ENCODE peak calls at places on chromosomes 7 and 10, in six cellular contexts. R, E, F, A, K and T are unnamed samples.

GRCh38 chr7:101166909-101167644 is 1.7 kb upstream of the VGF start:
- DNase-seq in R (no peak), E (no peak), K (no peak), A (peak; percentile 58), F (no peak), T (no peak)

GRCh38 chr7:2635810-2636701 is 4.3 kb downstream of the TTYH3 start:
- DNase-seq in E (no peak), F (no peak), A (no peak), K (no peak), R (no peak), T (no peak)

GRCh38 chr10:114868801-114869200 is 47.2 kb downstream of the FHIP2A start:
- DNase-seq in R (no peak), E (no peak), F (no peak), A (peak; percentile 83), K (no peak), T (peak; percentile 31)

GRCh38 chr7:156475666-156476065 is 164.9 kb upstream of the RNF32 start:
- DNase-seq in F (no peak), K (peak; percentile 39), A (peak; percentile 44), R (no peak), E (no peak), T (peak; percentile 72)

GRCh38 chr10:51014680-51015425 is 59.4 kb upstream of the PRKG1 start:
- DNase-seq in K (no peak), E (no peak), F (no peak), R (no peak), A (no peak), T (no peak)

GRCh38 chr10:107583974-107584373 is 419.5 kb upstream of the SORCS1 start:
- DNase-seq in F (no peak), R (no peak), E (no peak), K (no peak), A (peak; percentile 58), T (no peak)

GRCh38 chr7:27098493-27099223 is 2.9 kb upstream of the HOXA1 start:
- DNase-seq in R (no peak), A (no peak), F (no peak), E (no peak), K (no peak), T (peak; percentile 87)

GRCh38 chr10:11396311-11396960 is 215.0 kb downstream of the USP6NL start:
- DNase-seq in E (no peak), R (no peak), A (peak; percentile 10), F (no peak), K (no peak), T (no peak)

GRCh38 chr10:113960617-113961260 is 82.9 kb upstream of the ADRB1 start:
- DNase-seq in E (peak; percentile 34), A (no peak), K (peak; percentile 53), R (peak; percentile 48), F (no peak), T (no peak)

GRCh38 chr7:81645435-81645834 is 124.4 kb downstream of the HGF start:
- DNase-seq in F (no peak), R (no peak), E (no peak), K (no peak), A (peak; percentile 43), T (no peak)

GRCh38 chr7:94466516-94466915 is 43.1 kb upstream of the CASD1 start:
- DNase-seq in R (no peak), K (no peak), F (no peak), A (no peak), E (no peak), T (no peak)

GRCh38 chr10:31697271-31698168 is 231.1 kb downstream of the ARHGAP12 start:
- DNase-seq in A (peak; percentile 95), R (no peak), K (no peak), E (no peak), F (peak; percentile 25), T (peak; percentile 85)
- H3K4me3 ChIP-seq in A (peak overlapping the region; percentile 28), R (no peak overlapping the region), K (no peak overlapping the region), E (no peak overlapping the region), F (no peak overlapping the region), T (no peak overlapping the region)

GRCh38 chr7:142626420-142627035 is 122.7 kb upstream of the PRSS1 start:
- DNase-seq in K (peak; percentile 48), R (peak; percentile 4), F (no peak), A (peak; percentile 25), E (peak; percentile 70), T (no peak)
- TF ChIP-seq CTCF in K (peak; percentile 43), R (peak; percentile 45), F (peak; percentile 42), A (peak; percentile 37), E (peak; percentile 53), T (peak; percentile 49)

GRCh38 chr7:5557920-5558401 is 134.3 kb upstream of the TNRC18 start:
- DNase-seq in F (no peak), K (no peak), R (no peak), A (peak; percentile 67), E (no peak), T (no peak)
- H3K4me3 ChIP-seq in F (no peak overlapping the region), K (peak overlapping the region; percentile 2), R (peak overlapping the region; percentile 18), A (peak overlapping the region; percentile 17), E (peak overlapping the region; percentile 40), T (no peak overlapping the region)

GRCh38 chr10:88399240-88399639 is 183.9 kb downstream of the RNLS start:
- DNase-seq in E (no peak), K (no peak), A (no peak), F (no peak), R (no peak), T (no peak)

GRCh38 chr10:88404133-88404532 is 179.0 kb downstream of the RNLS start:
- DNase-seq in F (no peak), K (no peak), A (no peak), E (no peak), R (no peak), T (no peak)

GRCh38 chr10:88401671-88402347 is 181.3 kb downstream of the RNLS start:
- DNase-seq in R (no peak), F (no peak), E (no peak), A (peak; percentile 59), K (no peak), T (peak; percentile 37)
- TF ChIP-seq CTCF in R (no peak), F (no peak), E (no peak), A (peak; percentile 34), K (peak; percentile 43), T (peak; percentile 42)

GRCh38 chr7:77696057-77696642 is at the start of gene RSBN1L:
- DNase-seq in A (peak; percentile 99), R (peak; percentile 87), E (peak; percentile 98), F (peak; percentile 88), K (peak; percentile 96), T (peak; percentile 98)

GRCh38 chr7:77698042-77698625 is 1.9 kb downstream of the RSBN1L start:
- DNase-seq in K (no peak), A (no peak), F (no peak), E (no peak), R (no peak), T (no peak)

GRCh38 chr7:77696643-77697534 is 630 bp downstream of the RSBN1L start:
- DNase-seq in F (no peak), R (no peak), A (peak; percentile 75), K (peak; percentile 52), E (peak; percentile 61), T (peak; percentile 55)

GRCh38 chr7:77697535-77697831 is 1.2 kb downstream of the RSBN1L start:
- DNase-seq in K (no peak), F (peak; percentile 2), A (peak; percentile 77), E (no peak), R (no peak), T (no peak)

DNA sequence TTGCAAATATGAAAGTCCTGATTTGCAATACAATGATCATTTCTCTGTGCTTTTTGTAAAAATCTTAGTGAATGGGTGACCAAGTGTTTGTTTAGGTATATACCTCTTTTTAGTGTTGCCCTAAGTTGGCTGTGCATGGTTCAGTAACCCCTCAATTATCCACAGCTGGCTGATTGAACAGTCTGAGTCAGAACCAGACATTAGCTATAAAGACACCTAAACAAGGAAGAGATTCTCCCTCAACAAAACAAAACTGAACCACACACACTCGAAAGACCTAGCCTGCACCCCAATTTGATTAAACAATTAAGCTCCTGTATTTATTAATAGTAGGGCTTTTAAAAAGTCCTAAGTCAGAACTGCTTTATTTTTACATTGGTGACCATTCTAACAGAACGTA is 2.8 kb downstream of the RSBN1L start:
- DNase-seq in K (no peak), A (peak; percentile 50), R (no peak), F (no peak), E (no peak), T (no peak)
- H3K4me3 ChIP-seq in K (no peak overlapping the region), A (peak overlapping the region; percentile 98), R (peak overlapping the region; percentile 18), F (no peak overlapping the region), E (peak overlapping the region; percentile 9), T (no peak overlapping the region)

GRCh38 chr10:36888925-36889573 is 236.3 kb upstream of the ANKRD30A start:
- DNase-seq in R (peak; percentile 18), E (peak; percentile 16), K (peak; percentile 82), F (no peak), A (peak; percentile 4), T (no peak)
- TF ChIP-seq CTCF in R (peak; percentile 40), E (no peak), K (peak; percentile 74), F (no peak), A (no peak), T (peak; percentile 37)

GRCh38 chr7:23474098-23474828 is 4.0 kb upstream of the IGF2BP3 start:
- DNase-seq in R (peak; percentile 92), K (peak; percentile 98), A (peak; percentile 99), E (peak; percentile 36), F (no peak), T (peak; percentile 98)
- H3K4me3 ChIP-seq in R (peak overlapping the region; percentile 49), K (peak overlapping the region; percentile 80), A (peak overlapping the region; percentile 63), E (no peak overlapping the region), F (peak overlapping the region; percentile 16), T (peak overlapping the region; percentile 62)

DNA sequence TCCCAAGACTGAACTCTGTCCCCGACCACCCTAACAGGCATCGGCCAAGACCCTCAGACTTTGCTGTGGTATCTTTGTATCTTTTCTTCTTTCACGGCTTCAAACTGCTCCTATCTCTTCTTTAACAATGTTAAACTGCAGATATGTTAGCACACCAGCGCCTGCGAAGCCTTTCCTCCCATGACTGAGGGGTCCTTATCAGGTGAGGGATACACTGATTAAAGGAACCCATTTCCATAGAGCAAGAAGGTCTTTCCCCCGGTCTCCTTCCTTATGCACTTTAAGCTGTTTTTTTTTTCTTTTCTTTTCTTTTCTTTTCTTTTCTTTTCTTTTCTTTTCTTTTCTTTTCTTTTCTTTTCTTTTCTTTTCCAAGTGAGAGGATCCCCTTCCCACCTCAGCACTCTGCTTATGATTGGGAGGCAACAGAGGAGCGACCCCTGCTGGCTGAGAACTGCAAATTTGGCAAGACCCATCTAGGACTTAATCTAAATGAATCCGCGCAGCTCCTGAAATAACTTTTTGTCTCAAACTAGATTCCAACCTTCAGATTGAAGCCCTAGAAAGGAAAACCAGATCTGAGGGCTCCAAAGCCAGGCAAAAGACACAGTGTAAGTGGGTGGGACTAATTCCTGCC is 109.9 kb downstream of the ITGB8 start:
- DNase-seq in K (peak; percentile 61), A (peak; percentile 47), R (no peak), E (no peak), F (no peak), T (peak; percentile 36)
- TF ChIP-seq CTCF in K (peak; percentile 38), A (peak; percentile 44), R (no peak), E (no peak), F (peak; percentile 29), T (peak; percentile 58)

DNA sequence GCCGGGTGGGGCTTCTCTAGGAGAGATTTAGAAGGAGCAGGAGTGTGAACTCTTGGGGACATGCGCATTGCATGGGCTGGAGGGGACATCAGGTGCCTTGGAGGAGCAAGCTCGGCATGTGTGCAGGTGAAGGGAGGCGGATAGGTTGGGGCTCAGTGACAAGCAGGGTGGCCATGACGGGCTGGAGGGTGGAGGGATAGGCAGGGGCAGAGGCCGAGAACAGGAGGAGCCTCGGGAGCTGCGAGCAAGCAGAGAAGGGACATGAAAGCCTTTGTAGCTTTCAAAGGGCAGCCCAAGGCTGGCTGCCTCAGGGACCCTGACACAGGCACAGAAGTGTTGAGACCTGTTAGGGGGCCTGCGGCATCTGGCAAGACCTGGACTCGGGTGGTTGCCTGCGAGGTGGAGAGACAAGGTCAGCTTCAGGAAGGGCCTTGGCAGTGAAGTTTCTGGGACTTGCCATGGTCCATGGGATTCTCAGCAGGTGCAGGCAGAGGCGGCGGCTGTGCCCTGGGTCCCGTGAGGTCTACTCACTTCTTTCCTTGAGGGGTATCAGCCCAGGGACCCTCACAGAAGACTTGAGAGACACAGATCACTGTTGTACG is 664.8 kb downstream of the SDK1 start:
- DNase-seq in A (no peak), F (no peak), R (no peak), K (no peak), E (no peak), T (no peak)
- H3K4me3 ChIP-seq in A (no peak overlapping the region), F (no peak overlapping the region), R (no peak overlapping the region), K (no peak overlapping the region), E (no peak overlapping the region), T (no peak overlapping the region)